ENCODE peak calls at places on chromosomes 7 and 10, in nine cellular contexts. O is heart left ventricle, Q is trophoblast cell, L is adipocyte, T is astrocyte, F is stomach, B is colonic mucosa, V is heart right ventricle, J is cardiac muscle cell. D is an unnamed sample.
A peak's percentile ranks its signal among the peaks of the same experiment; 100 is the strongest.

GRCh38 chr10:71136036-71136690 is 76.2 kb upstream of the UNC5B start:
- DNase-seq in Q (no peak), L (no peak), B (no peak), J (no peak), O (no peak), T (no peak), V (no peak), F (no peak), D (no peak)

GRCh38 chr10:31940839-31941653 is 12.4 kb upstream of the ARHGAP12 start:
- DNase-seq in L (peak; percentile 97), O (no peak), J (no peak), Q (peak; percentile 95), B (peak; percentile 44), T (peak; percentile 94), F (peak; percentile 49), V (no peak), D (no peak)

GRCh38 chr10:117294039-117294438 is 53.1 kb downstream of the SLC18A2 start:
- DNase-seq in Q (no peak), B (no peak), O (no peak), F (no peak), J (no peak), T (no peak), L (no peak), V (no peak), D (no peak)

GRCh38 chr7:1886361-1887064 is 216.4 kb downstream of the ELFN1 start:
- DNase-seq in T (no peak), F (no peak), J (no peak), B (no peak), Q (no peak), O (no peak), L (no peak), V (no peak), D (no peak)

GRCh38 chr7:137601642-137602041 is 245.1 kb downstream of the DGKI start:
- DNase-seq in T (no peak), L (no peak), O (no peak), J (no peak), B (no peak), Q (no peak), F (no peak), V (no peak), D (no peak)

GRCh38 chr7:50718876-50719275 is 63.8 kb downstream of the GRB10 start:
- DNase-seq in Q (no peak), B (no peak), V (no peak), O (no peak), J (no peak), F (no peak), T (no peak), L (no peak), D (no peak)

GRCh38 chr10:111475720-111476119 is 398.9 kb downstream of the ADRA2A start:
- DNase-seq in O (no peak), L (no peak), B (no peak), F (no peak), J (no peak), T (peak; percentile 77), Q (peak; percentile 71), V (no peak), D (no peak)

GRCh38 chr10:94002156-94002555 is 8.4 kb downstream of the PLCE1 start:
- DNase-seq in B (no peak), T (no peak), O (no peak), V (peak; percentile 43), Q (no peak), L (no peak), F (no peak), J (no peak), D (no peak)

GRCh38 chr7:27947581-27948278 is 207.8 kb downstream of the TAX1BP1 start:
- DNase-seq in O (no peak), L (no peak), J (no peak), T (peak; percentile 36), B (no peak), V (no peak), F (no peak), Q (peak; percentile 4), D (no peak)

GRCh38 chr7:2282185-2282751 is 32.0 kb downstream of the SNX8 start:
- DNase-seq in J (no peak), O (peak; percentile 29), F (no peak), T (no peak), L (no peak), V (no peak), Q (no peak), B (no peak), D (no peak)

GRCh38 chr7:98594348-98594747 is 22.7 kb upstream of the NPTX2 start:
- DNase-seq in T (no peak), Q (no peak), V (no peak), J (no peak), F (no peak), L (no peak), B (no peak), O (no peak), D (no peak)

GRCh38 chr10:58712136-58712535 is 199.5 kb downstream of the BICC1 start:
- DNase-seq in J (no peak), Q (no peak), F (no peak), B (no peak), V (no peak), O (no peak), L (no peak), T (no peak), D (no peak)

GRCh38 chr7:142806957-142807356 is 36.2 kb downstream of the PRSS2 start:
- DNase-seq in T (no peak), L (no peak), F (no peak), O (no peak), J (no peak), Q (no peak), B (no peak), V (no peak), D (no peak)

GRCh38 chr7:44981035-44981706 is 2.4 kb upstream of the MYO1G start:
- DNase-seq in T (no peak), Q (peak; percentile 22), L (no peak), V (no peak), B (no peak), J (no peak), F (no peak), O (no peak), D (no peak)

GRCh38 chr10:130968964-130969363 is 342.6 kb downstream of the TCERG1L start:
- DNase-seq in O (no peak), F (no peak), T (no peak), V (no peak), L (no peak), Q (no peak), B (no peak), J (no peak), D (no peak)

DNA sequence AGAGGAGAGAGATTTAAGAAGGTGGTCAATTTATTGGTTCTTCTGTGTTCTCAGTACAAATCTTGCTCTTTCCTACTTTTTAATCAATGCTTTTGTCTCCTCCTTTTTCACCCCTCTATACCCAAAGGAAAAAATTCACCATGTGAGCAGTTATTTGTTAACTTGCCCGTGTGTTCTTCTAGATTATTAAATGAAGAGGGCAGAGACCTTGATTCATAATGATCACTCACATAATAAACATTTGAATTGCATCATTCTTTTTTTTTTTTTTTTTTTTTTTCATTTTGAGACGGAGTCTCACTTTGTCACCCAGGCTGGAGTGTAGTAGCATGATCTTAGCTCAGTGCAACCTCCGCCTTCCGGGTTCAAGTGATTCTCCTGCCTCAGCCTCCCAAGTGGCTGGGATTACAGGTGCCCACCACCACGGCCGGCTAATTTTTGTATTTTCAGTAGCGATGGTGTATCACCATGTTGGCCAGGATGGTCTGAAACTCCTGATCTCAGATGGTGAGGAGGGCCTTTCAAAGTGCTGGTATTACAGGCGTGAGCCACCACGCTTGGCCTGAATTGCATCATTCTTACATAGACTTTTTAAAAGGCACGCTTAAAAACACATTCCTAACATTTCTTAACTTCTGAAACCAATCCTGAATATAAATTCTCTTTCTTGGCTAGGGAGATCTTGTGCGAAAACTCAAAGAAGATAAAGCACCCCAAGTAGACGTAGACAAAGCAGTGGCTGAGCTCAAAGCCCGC is 3.6 kb downstream of the GARS1 start:
- DNase-seq in Q (peak; percentile 13), B (no peak), F (no peak), V (no peak), T (no peak), J (no peak), L (peak; percentile 58), O (no peak), D (no peak)
- H3K4me3 ChIP-seq in Q (no peak overlapping the region), B (no peak overlapping the region), F (no peak overlapping the region), V (no peak overlapping the region), T (peak overlapping the region; percentile 82), J (no peak overlapping the region), L (peak overlapping the region; percentile 93), O (no peak overlapping the region), D (no peak overlapping the region)

GRCh38 chr7:30331338-30331737 is 46.9 kb downstream of the ZNRF2 start:
- DNase-seq in T (no peak), J (no peak), O (no peak), B (peak; percentile 60), Q (no peak), L (peak; percentile 39), V (no peak), F (no peak), D (no peak)

GRCh38 chr7:30330134-30331111 is 46.0 kb downstream of the ZNRF2 start:
- DNase-seq in Q (no peak), V (no peak), O (no peak), B (no peak), J (no peak), F (no peak), L (no peak), T (peak; percentile 17), D (no peak)

GRCh38 chr7:30327813-30328212 is 43.4 kb downstream of the ZNRF2 start:
- DNase-seq in V (no peak), T (peak; percentile 49), B (no peak), Q (no peak), O (no peak), L (peak; percentile 23), F (no peak), J (no peak), D (no peak)

GRCh38 chr7:30332549-30332948 is 48.2 kb downstream of the ZNRF2 start:
- DNase-seq in V (no peak), B (no peak), O (no peak), L (no peak), T (no peak), Q (no peak), J (no peak), F (no peak), D (no peak)

GRCh38 chr7:30329706-30330105 is 45.3 kb downstream of the ZNRF2 start:
- DNase-seq in Q (no peak), O (no peak), F (no peak), V (no peak), T (no peak), L (no peak), J (no peak), B (no peak), D (no peak)
- H3K4me1 ChIP-seq in Q (no peaks in the 10 kb centered on the region), O (peaks cover 27% of the 10 kb centered on the region), F (peaks cover 7% of the 10 kb centered on the region), V (no peaks in the 10 kb centered on the region), T (no peaks in the 10 kb centered on the region), L (peaks cover 3% of the 10 kb centered on the region), J (peaks cover 9% of the 10 kb centered on the region), B (peaks cover 6% of the 10 kb centered on the region), D (peaks cover 6% of the 10 kb centered on the region)

DNA sequence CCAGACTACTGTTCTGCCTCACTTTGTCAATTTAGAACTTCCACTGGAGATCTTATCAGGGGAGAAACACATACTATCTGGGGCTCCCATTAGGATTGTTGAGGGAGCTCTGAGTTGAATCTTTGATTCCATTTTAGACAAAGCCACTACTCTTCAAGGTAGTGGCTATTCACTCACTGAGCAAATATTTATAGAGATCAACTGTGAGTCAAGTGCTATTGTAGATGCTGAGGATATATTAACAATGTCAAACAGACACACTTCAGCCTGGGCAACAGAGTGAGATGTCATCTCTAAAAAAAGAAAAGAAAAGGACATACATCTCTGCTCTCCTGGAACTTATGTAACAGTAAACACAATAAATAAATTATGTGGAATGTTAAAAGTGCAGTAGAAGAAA is 315.3 kb downstream of the PTEN start:
- DNase-seq in Q (no peak), L (no peak), O (no peak), F (no peak), T (no peak), J (no peak), V (no peak), B (no peak), D (no peak)
- H3K4me3 ChIP-seq in Q (no peak overlapping the region), L (no peak overlapping the region), O (no peak overlapping the region), F (no peak overlapping the region), T (no peak overlapping the region), J (no peak overlapping the region), V (no peak overlapping the region), B (no peak overlapping the region), D (no peak overlapping the region)

GRCh38 chr7:111744501-111745155 is 182.3 kb upstream of the IMMP2L start:
- DNase-seq in V (no peak), J (no peak), B (no peak), L (peak; percentile 10), Q (no peak), T (peak; percentile 73), O (no peak), F (no peak), D (no peak)
- H3K4me1 ChIP-seq in V (no peaks in the 10 kb centered on the region), J (no peaks in the 10 kb centered on the region), B (no peaks in the 10 kb centered on the region), L (peaks cover 5% of the 10 kb centered on the region), Q (no peaks in the 10 kb centered on the region), T (peaks cover 8% of the 10 kb centered on the region), O (no peaks in the 10 kb centered on the region), F (no peaks in the 10 kb centered on the region), D (peaks cover 11% of the 10 kb centered on the region)